ENCODE peak calls at places on chromosomes 2 and 18, in six cellular contexts. One of them, this sample, is unnamed.

GRCh38 chr2:234098675-234099195 is 48.2 kb downstream of the SPP2 start:
- DNase-seq in uterus: no peak
- DNase-seq in WERI-Rb-1: no peak
- DNase-seq in transverse colon: no peak
- DNase-seq in endodermal cell: no peak
- DNase-seq in Caco-2: no peak
- DNase-seq in this sample: no peak

GRCh38 chr2:134447669-134448068 is 193.8 kb downstream of the MGAT5 start:
- DNase-seq in uterus: no peak
- DNase-seq in WERI-Rb-1: no peak
- DNase-seq in transverse colon: no peak
- DNase-seq in endodermal cell: no peak
- DNase-seq in Caco-2: no peak
- DNase-seq in this sample: no peak

GRCh38 chr18:50527636-50528307 is 32.1 kb upstream of the MAPK4 start:
- DNase-seq in uterus: no peak
- DNase-seq in WERI-Rb-1: no peak
- DNase-seq in transverse colon: no peak
- DNase-seq in endodermal cell: no peak
- DNase-seq in Caco-2: no peak
- DNase-seq in this sample: no peak

GRCh38 chr18:76425299-76426101 is 69.5 kb downstream of the ZNF516 start:
- DNase-seq in uterus: no peak
- DNase-seq in WERI-Rb-1: no peak
- DNase-seq in transverse colon: no peak
- DNase-seq in endodermal cell: peak; percentile 65
- DNase-seq in Caco-2: no peak
- DNase-seq in this sample: no peak

GRCh38 chr2:26274058-26274613 is 29.4 kb downstream of the HADHB start:
- DNase-seq in uterus: peak; percentile 74
- DNase-seq in WERI-Rb-1: no peak
- DNase-seq in transverse colon: peak; percentile 68
- DNase-seq in endodermal cell: no peak
- DNase-seq in Caco-2: no peak
- DNase-seq in this sample: no peak

GRCh38 chr2:73031725-73032701 is 39.5 kb downstream of the SFXN5 start:
- DNase-seq in uterus: no peak
- DNase-seq in WERI-Rb-1: no peak
- DNase-seq in transverse colon: peak; percentile 79
- DNase-seq in endodermal cell: no peak
- DNase-seq in Caco-2: peak; percentile 84
- DNase-seq in this sample: no peak

GRCh38 chr2:48016620-48017019 is 110.3 kb upstream of the FBXO11 start:
- DNase-seq in uterus: no peak
- DNase-seq in WERI-Rb-1: no peak
- DNase-seq in transverse colon: no peak
- DNase-seq in endodermal cell: peak; percentile 71
- DNase-seq in Caco-2: no peak
- DNase-seq in this sample: peak; percentile 3

GRCh38 chr2:126751477-126751876 is 95.5 kb downstream of the GYPC start:
- DNase-seq in uterus: no peak
- DNase-seq in WERI-Rb-1: no peak
- DNase-seq in transverse colon: no peak
- DNase-seq in endodermal cell: no peak
- DNase-seq in Caco-2: no peak
- DNase-seq in this sample: no peak

GRCh38 chr2:219270055-219270372 is 9.2 kb upstream of the DNAJB2 start:
- DNase-seq in uterus: no peak
- DNase-seq in WERI-Rb-1: no peak
- DNase-seq in transverse colon: no peak
- DNase-seq in endodermal cell: no peak
- DNase-seq in Caco-2: no peak
- DNase-seq in this sample: no peak

GRCh38 chr18:464311-464659 is 36.2 kb downstream of the COLEC12 start:
- DNase-seq in uterus: no peak
- DNase-seq in WERI-Rb-1: no peak
- DNase-seq in transverse colon: no peak
- DNase-seq in endodermal cell: no peak
- DNase-seq in Caco-2: no peak
- DNase-seq in this sample: no peak

GRCh38 chr2:113324684-113325160 is 46.0 kb upstream of the PAX8 start:
- DNase-seq in uterus: peak; percentile 33
- DNase-seq in WERI-Rb-1: peak; percentile 86
- DNase-seq in transverse colon: peak; percentile 58
- DNase-seq in endodermal cell: peak; percentile 88
- DNase-seq in Caco-2: peak; percentile 83
- DNase-seq in this sample: peak; percentile 56

GRCh38 chr2:214244847-214245246 is 166.0 kb upstream of the VWC2L start:
- DNase-seq in uterus: no peak
- DNase-seq in WERI-Rb-1: no peak
- DNase-seq in transverse colon: no peak
- DNase-seq in endodermal cell: no peak
- DNase-seq in Caco-2: no peak
- DNase-seq in this sample: no peak

GRCh38 chr2:98749053-98749450 is 18.1 kb upstream of the MGAT4A start:
- DNase-seq in uterus: no peak
- DNase-seq in WERI-Rb-1: peak; percentile 70
- DNase-seq in transverse colon: peak; percentile 26
- DNase-seq in endodermal cell: no peak
- DNase-seq in Caco-2: no peak
- DNase-seq in this sample: no peak

GRCh38 chr2:120833127-120833675 is 97.5 kb downstream of the GLI2 start:
- DNase-seq in uterus: no peak
- DNase-seq in WERI-Rb-1: no peak
- DNase-seq in transverse colon: no peak
- DNase-seq in endodermal cell: no peak
- DNase-seq in Caco-2: no peak
- DNase-seq in this sample: no peak

GRCh38 chr2:194602750-194603149 is 1054.3 kb upstream of the SLC39A10 start:
- DNase-seq in uterus: no peak
- DNase-seq in WERI-Rb-1: no peak
- DNase-seq in transverse colon: no peak
- DNase-seq in endodermal cell: no peak
- DNase-seq in Caco-2: no peak
- DNase-seq in this sample: no peak

GRCh38 chr2:230869691-230870543 is 5.2 kb downstream of the ITM2C start:
- DNase-seq in uterus: no peak
- DNase-seq in WERI-Rb-1: peak; percentile 49
- DNase-seq in transverse colon: peak; percentile 27
- DNase-seq in endodermal cell: peak; percentile 56
- DNase-seq in Caco-2: no peak
- DNase-seq in this sample: no peak

GRCh38 chr2:45698538-45698937 is 47.1 kb downstream of the PRKCE start:
- DNase-seq in uterus: no peak
- DNase-seq in WERI-Rb-1: no peak
- DNase-seq in transverse colon: no peak
- DNase-seq in endodermal cell: peak; percentile 16
- DNase-seq in Caco-2: no peak
- DNase-seq in this sample: peak; percentile 80

GRCh38 chr2:170227467-170228075 is 49.6 kb downstream of the MYO3B start:
- DNase-seq in uterus: no peak
- DNase-seq in WERI-Rb-1: no peak
- DNase-seq in transverse colon: no peak
- DNase-seq in endodermal cell: no peak
- DNase-seq in Caco-2: no peak
- DNase-seq in this sample: no peak

GRCh38 chr2:182672471-182673165 is 43.4 kb upstream of the DNAJC10 start:
- DNase-seq in uterus: no peak
- DNase-seq in WERI-Rb-1: no peak
- DNase-seq in transverse colon: no peak
- DNase-seq in endodermal cell: no peak
- DNase-seq in Caco-2: no peak
- DNase-seq in this sample: no peak

GRCh38 chr2:11389551-11390528 is 45.4 kb upstream of the ROCK2 start:
- DNase-seq in uterus: no peak
- DNase-seq in WERI-Rb-1: no peak
- DNase-seq in transverse colon: peak; percentile 75
- DNase-seq in endodermal cell: no peak
- DNase-seq in Caco-2: no peak
- DNase-seq in this sample: no peak

GRCh38 chr2:106065268-106065982 is 128.7 kb downstream of the UXS1 start:
- DNase-seq in uterus: no peak
- DNase-seq in WERI-Rb-1: no peak
- DNase-seq in transverse colon: no peak
- DNase-seq in endodermal cell: peak; percentile 59
- DNase-seq in Caco-2: no peak
- DNase-seq in this sample: peak; percentile 6

GRCh38 chr2:172119089-172119488 is 16.4 kb upstream of the DLX2 start:
- DNase-seq in uterus: no peak
- DNase-seq in WERI-Rb-1: no peak
- DNase-seq in transverse colon: no peak
- DNase-seq in endodermal cell: no peak
- DNase-seq in Caco-2: no peak
- DNase-seq in this sample: no peak

GRCh38 chr2:180359522-180360282 is 352.6 kb upstream of the CWC22 start:
- DNase-seq in uterus: no peak
- DNase-seq in WERI-Rb-1: no peak
- DNase-seq in transverse colon: peak; percentile 47
- DNase-seq in endodermal cell: peak; percentile 54
- DNase-seq in Caco-2: no peak
- DNase-seq in this sample: no peak

GRCh38 chr2:202376460-202377307 is 557 bp downstream of the BMPR2 start:
- DNase-seq in uterus: peak; percentile 47
- DNase-seq in WERI-Rb-1: peak; percentile 42
- DNase-seq in transverse colon: peak; percentile 51
- DNase-seq in endodermal cell: no peak
- DNase-seq in Caco-2: peak; percentile 59
- DNase-seq in this sample: peak; percentile 58

GRCh38 chr2:33135645-33136044 is 188.9 kb downstream of the LTBP1 start:
- DNase-seq in uterus: no peak
- DNase-seq in WERI-Rb-1: no peak
- DNase-seq in transverse colon: no peak
- DNase-seq in endodermal cell: no peak
- DNase-seq in Caco-2: no peak
- DNase-seq in this sample: no peak

GRCh38 chr2:33134764-33135560 is 188.2 kb downstream of the LTBP1 start:
- DNase-seq in uterus: no peak
- DNase-seq in WERI-Rb-1: no peak
- DNase-seq in transverse colon: no peak
- DNase-seq in endodermal cell: no peak
- DNase-seq in Caco-2: no peak
- DNase-seq in this sample: no peak

GRCh38 chr2:33137331-33137730 is 190.6 kb downstream of the LTBP1 start:
- DNase-seq in uterus: no peak
- DNase-seq in WERI-Rb-1: no peak
- DNase-seq in transverse colon: no peak
- DNase-seq in endodermal cell: no peak
- DNase-seq in Caco-2: no peak
- DNase-seq in this sample: no peak

GRCh38 chr2:33136056-33136455 is 189.3 kb downstream of the LTBP1 start:
- DNase-seq in uterus: no peak
- DNase-seq in WERI-Rb-1: no peak
- DNase-seq in transverse colon: no peak
- DNase-seq in endodermal cell: no peak
- DNase-seq in Caco-2: no peak
- DNase-seq in this sample: no peak

GRCh38 chr2:33136570-33136969 is 189.8 kb downstream of the LTBP1 start:
- DNase-seq in uterus: no peak
- DNase-seq in WERI-Rb-1: no peak
- DNase-seq in transverse colon: no peak
- DNase-seq in endodermal cell: no peak
- DNase-seq in Caco-2: no peak
- DNase-seq in this sample: no peak
- H3K36me3 ChIP-seq in uterus: no peaks in the 10 kb centered on the region
- H3K36me3 ChIP-seq in WERI-Rb-1: no peaks in the 10 kb centered on the region
- H3K36me3 ChIP-seq in transverse colon: no peaks in the 10 kb centered on the region
- H3K36me3 ChIP-seq in endodermal cell: no peaks in the 10 kb centered on the region
- H3K36me3 ChIP-seq in Caco-2: no peaks in the 10 kb centered on the region
- H3K36me3 ChIP-seq in this sample: no peaks in the 10 kb centered on the region

DNA sequence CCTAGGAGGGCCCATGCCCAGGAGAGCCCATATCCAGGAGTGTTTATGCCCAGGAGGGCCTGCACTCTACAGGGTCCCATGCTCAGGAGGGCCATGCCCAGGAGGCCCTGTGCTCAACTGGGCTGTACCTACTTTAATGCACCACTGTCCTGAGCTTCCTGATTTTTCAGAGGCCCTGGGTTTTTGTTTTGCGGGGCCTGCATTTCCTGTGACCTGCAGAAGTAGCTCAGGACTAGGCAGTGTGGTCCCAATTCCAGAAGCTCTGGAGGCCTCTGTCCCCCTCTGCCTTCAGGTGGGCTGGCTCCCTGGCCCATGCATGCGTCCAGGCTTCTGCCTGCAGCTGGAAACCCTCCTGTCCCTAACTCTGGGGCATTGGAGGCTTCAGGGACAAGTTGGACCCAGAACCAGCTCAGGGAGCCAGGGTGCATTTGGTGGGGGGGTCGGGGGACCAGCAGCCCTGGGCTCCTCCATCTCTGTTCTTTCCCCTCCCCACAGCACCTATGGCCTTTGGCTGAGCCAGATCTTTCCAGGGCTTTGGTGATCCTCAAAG is 10.8 kb downstream of the GPR35 start:
- DNase-seq in uterus: no peak
- DNase-seq in WERI-Rb-1: no peak
- DNase-seq in transverse colon: no peak
- DNase-seq in endodermal cell: no peak
- DNase-seq in Caco-2: no peak
- DNase-seq in this sample: no peak
- H3K9me3 ChIP-seq in uterus: no peaks in the 10 kb centered on the region
- H3K9me3 ChIP-seq in WERI-Rb-1: peaks cover 19% of the 10 kb centered on the region
- H3K9me3 ChIP-seq in transverse colon: no peaks in the 10 kb centered on the region
- H3K9me3 ChIP-seq in endodermal cell: peaks cover 23% of the 10 kb centered on the region
- H3K9me3 ChIP-seq in Caco-2: peaks cover 3% of the 10 kb centered on the region
- H3K9me3 ChIP-seq in this sample: no peaks in the 10 kb centered on the region

DNA sequence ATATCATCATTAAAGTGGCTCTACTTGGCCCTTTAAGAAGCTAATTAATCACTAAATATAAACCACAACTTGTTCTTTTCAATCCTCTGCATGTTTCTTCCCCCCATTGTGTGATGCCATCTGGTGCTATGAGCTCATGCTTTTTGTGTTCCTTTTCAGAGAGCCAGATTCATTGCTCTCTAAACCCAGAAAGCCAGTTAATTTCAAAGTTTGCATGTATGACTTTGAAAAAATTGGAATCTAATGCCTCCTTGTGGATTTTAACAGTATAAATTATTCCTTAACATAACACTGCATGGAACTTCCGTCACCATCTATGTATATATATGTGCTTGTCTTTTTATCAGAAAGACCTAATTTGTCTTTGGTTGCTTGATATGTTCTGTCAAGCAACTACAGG is 31.1 kb downstream of the TMEM178A start:
- DNase-seq in uterus: no peak
- DNase-seq in WERI-Rb-1: no peak
- DNase-seq in transverse colon: no peak
- DNase-seq in endodermal cell: no peak
- DNase-seq in Caco-2: no peak
- DNase-seq in this sample: no peak
- TF ChIP-seq CTCF in uterus: peak; percentile 43
- TF ChIP-seq CTCF in WERI-Rb-1: no peak
- TF ChIP-seq CTCF in transverse colon: peak; percentile 45
- TF ChIP-seq CTCF in endodermal cell: no peak
- TF ChIP-seq CTCF in Caco-2: no peak
- TF ChIP-seq CTCF in this sample: no peak

DNA sequence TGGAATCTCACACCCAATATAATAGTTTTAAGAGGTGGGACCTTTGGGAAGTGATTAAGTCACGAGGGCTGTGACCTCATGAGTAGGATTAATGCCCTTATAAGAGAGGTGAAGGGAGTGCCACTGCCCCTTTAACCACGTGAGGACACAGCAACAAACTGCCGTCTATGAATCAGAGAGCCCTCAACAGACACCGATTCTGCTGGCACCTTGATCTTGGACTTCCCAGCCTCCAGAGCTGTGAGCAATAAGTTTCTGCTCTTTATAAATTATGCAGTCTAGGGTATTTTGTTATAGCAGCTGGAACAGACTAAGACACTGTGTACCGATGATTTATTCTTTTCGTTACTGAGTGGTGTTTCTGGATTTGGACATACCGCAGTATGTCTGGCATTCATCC is 56.2 kb downstream of the RRM2 start:
- DNase-seq in uterus: no peak
- DNase-seq in WERI-Rb-1: no peak
- DNase-seq in transverse colon: no peak
- DNase-seq in endodermal cell: no peak
- DNase-seq in Caco-2: no peak
- DNase-seq in this sample: no peak
- H3K36me3 ChIP-seq in uterus: no peaks in the 10 kb centered on the region
- H3K36me3 ChIP-seq in WERI-Rb-1: peaks cover 50% of the 10 kb centered on the region
- H3K36me3 ChIP-seq in transverse colon: no peaks in the 10 kb centered on the region
- H3K36me3 ChIP-seq in endodermal cell: no peaks in the 10 kb centered on the region
- H3K36me3 ChIP-seq in Caco-2: no peaks in the 10 kb centered on the region
- H3K36me3 ChIP-seq in this sample: no peaks in the 10 kb centered on the region

This sample was measured in BE2C.